ENCODE peak calls at places on chromosomes 12 and 14, in ten cellular contexts. One of them, this sample, is unnamed.
A peak's percentile ranks its signal among the peaks of the same experiment; 100 is the strongest.

GRCh38 chr12:125861299-125862281 is 796.4 kb downstream of the AACS start:
- DNase-seq in neuronal stem cell: no peak
- DNase-seq in IMR-90: no peak
- DNase-seq in suprapubic skin: no peak
- DNase-seq in psoas muscle: peak; percentile 56
- DNase-seq in body of pancreas: peak; percentile 95
- DNase-seq in mammary epithelial cell: no peak
- DNase-seq in PC-9: peak; percentile 2
- DNase-seq in HCT116: no peak
- DNase-seq in brain microvascular endothelial cell: no peak
- DNase-seq in this sample: no peak

GRCh38 chr14:106879241-106879640 is 1352.9 kb downstream of the TMEM121 start:
- DNase-seq in neuronal stem cell: no peak
- DNase-seq in IMR-90: no peak
- DNase-seq in suprapubic skin: no peak
- DNase-seq in psoas muscle: no peak
- DNase-seq in body of pancreas: peak; percentile 40
- DNase-seq in mammary epithelial cell: peak; percentile 48
- DNase-seq in PC-9: peak; percentile 20
- DNase-seq in HCT116: peak; percentile 10
- DNase-seq in brain microvascular endothelial cell: no peak
- DNase-seq in this sample: peak; percentile 84

GRCh38 chr12:6443361-6443983 is 1.3 kb upstream of the CD27 start:
- DNase-seq in neuronal stem cell: no peak
- DNase-seq in IMR-90: no peak
- DNase-seq in suprapubic skin: no peak
- DNase-seq in psoas muscle: no peak
- DNase-seq in body of pancreas: no peak
- DNase-seq in mammary epithelial cell: no peak
- DNase-seq in PC-9: no peak
- DNase-seq in HCT116: no peak
- DNase-seq in brain microvascular endothelial cell: no peak
- DNase-seq in this sample: no peak

GRCh38 chr14:96754845-96755184 is 42.4 kb upstream of the VRK1 start:
- DNase-seq in neuronal stem cell: peak; percentile 37
- DNase-seq in IMR-90: no peak
- DNase-seq in suprapubic skin: no peak
- DNase-seq in psoas muscle: no peak
- DNase-seq in body of pancreas: no peak
- DNase-seq in mammary epithelial cell: no peak
- DNase-seq in PC-9: no peak
- DNase-seq in HCT116: no peak
- DNase-seq in brain microvascular endothelial cell: no peak
- DNase-seq in this sample: no peak

GRCh38 chr12:33752854-33753253 is 269.4 kb upstream of the ALG10 start:
- DNase-seq in neuronal stem cell: no peak
- DNase-seq in IMR-90: no peak
- DNase-seq in suprapubic skin: no peak
- DNase-seq in psoas muscle: no peak
- DNase-seq in body of pancreas: no peak
- DNase-seq in mammary epithelial cell: peak; percentile 71
- DNase-seq in PC-9: peak; percentile 6
- DNase-seq in HCT116: no peak
- DNase-seq in brain microvascular endothelial cell: no peak
- DNase-seq in this sample: no peak

GRCh38 chr12:23083267-23083666 is 458.3 kb downstream of the ETNK1 start:
- DNase-seq in neuronal stem cell: no peak
- DNase-seq in IMR-90: peak; percentile 92
- DNase-seq in suprapubic skin: no peak
- DNase-seq in psoas muscle: no peak
- DNase-seq in body of pancreas: no peak
- DNase-seq in mammary epithelial cell: peak; percentile 93
- DNase-seq in PC-9: no peak
- DNase-seq in HCT116: no peak
- DNase-seq in brain microvascular endothelial cell: peak; percentile 97
- DNase-seq in this sample: no peak

GRCh38 chr12:18888062-18888461 is 150.1 kb downstream of the CAPZA3 start:
- DNase-seq in neuronal stem cell: no peak
- DNase-seq in IMR-90: no peak
- DNase-seq in suprapubic skin: no peak
- DNase-seq in psoas muscle: no peak
- DNase-seq in body of pancreas: no peak
- DNase-seq in mammary epithelial cell: no peak
- DNase-seq in PC-9: no peak
- DNase-seq in HCT116: no peak
- DNase-seq in brain microvascular endothelial cell: no peak
- DNase-seq in this sample: no peak

GRCh38 chr14:96104469-96105057 is 65.4 kb downstream of the C14orf132 start:
- DNase-seq in neuronal stem cell: no peak
- DNase-seq in IMR-90: peak; percentile 100
- DNase-seq in suprapubic skin: peak; percentile 93
- DNase-seq in psoas muscle: peak; percentile 88
- DNase-seq in body of pancreas: peak; percentile 88
- DNase-seq in mammary epithelial cell: peak; percentile 98
- DNase-seq in PC-9: peak; percentile 17
- DNase-seq in HCT116: no peak
- DNase-seq in brain microvascular endothelial cell: peak; percentile 95
- DNase-seq in this sample: peak; percentile 40

DNA sequence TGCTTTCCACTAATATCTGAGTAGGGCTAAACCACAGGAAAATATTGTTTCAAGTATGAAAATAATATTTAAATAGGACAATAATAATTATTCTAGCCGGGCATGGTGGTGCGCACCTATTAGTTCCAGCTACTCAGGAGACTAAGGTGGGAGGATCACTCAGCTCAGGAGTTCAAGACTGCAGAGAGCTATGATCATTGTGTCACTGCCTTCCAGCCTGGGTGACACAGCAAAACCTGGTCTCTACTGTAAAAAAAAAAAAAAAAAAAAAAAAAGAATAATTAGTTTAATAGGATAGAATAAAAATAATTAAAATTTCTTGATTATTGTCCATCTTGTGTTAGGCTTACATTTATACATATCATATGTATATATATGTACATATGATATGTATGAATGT is 38.5 kb upstream of the BAZ1A start:
- DNase-seq in neuronal stem cell: no peak
- DNase-seq in IMR-90: no peak
- DNase-seq in suprapubic skin: no peak
- DNase-seq in psoas muscle: no peak
- DNase-seq in body of pancreas: no peak
- DNase-seq in mammary epithelial cell: no peak
- DNase-seq in PC-9: no peak
- DNase-seq in HCT116: no peak
- DNase-seq in brain microvascular endothelial cell: no peak
- DNase-seq in this sample: no peak
- H3K4me3 ChIP-seq in neuronal stem cell: no peak overlapping the region
- H3K4me3 ChIP-seq in IMR-90: no peak overlapping the region
- H3K4me3 ChIP-seq in suprapubic skin: no peak overlapping the region
- H3K4me3 ChIP-seq in psoas muscle: no peak overlapping the region
- H3K4me3 ChIP-seq in body of pancreas: no peak overlapping the region
- H3K4me3 ChIP-seq in mammary epithelial cell: no peak overlapping the region
- H3K4me3 ChIP-seq in PC-9: no peak overlapping the region
- H3K4me3 ChIP-seq in HCT116: no peak overlapping the region
- H3K4me3 ChIP-seq in brain microvascular endothelial cell: no peak overlapping the region
- H3K4me3 ChIP-seq in this sample: no peak overlapping the region

GRCh38 chr14:89990218-89990617 is 34.5 kb downstream of the TDP1 start:
- DNase-seq in neuronal stem cell: no peak
- DNase-seq in IMR-90: no peak
- DNase-seq in suprapubic skin: no peak
- DNase-seq in psoas muscle: no peak
- DNase-seq in body of pancreas: no peak
- DNase-seq in mammary epithelial cell: no peak
- DNase-seq in PC-9: no peak
- DNase-seq in HCT116: no peak
- DNase-seq in brain microvascular endothelial cell: no peak
- DNase-seq in this sample: no peak

GRCh38 chr14:89990623-89991275 is 35.0 kb downstream of the TDP1 start:
- DNase-seq in neuronal stem cell: no peak
- DNase-seq in IMR-90: no peak
- DNase-seq in suprapubic skin: no peak
- DNase-seq in psoas muscle: no peak
- DNase-seq in body of pancreas: no peak
- DNase-seq in mammary epithelial cell: no peak
- DNase-seq in PC-9: no peak
- DNase-seq in HCT116: no peak
- DNase-seq in brain microvascular endothelial cell: no peak
- DNase-seq in this sample: no peak

GRCh38 chr14:89996963-89997362 is 41.2 kb downstream of the TDP1 start:
- DNase-seq in neuronal stem cell: no peak
- DNase-seq in IMR-90: no peak
- DNase-seq in suprapubic skin: no peak
- DNase-seq in psoas muscle: no peak
- DNase-seq in body of pancreas: no peak
- DNase-seq in mammary epithelial cell: no peak
- DNase-seq in PC-9: no peak
- DNase-seq in HCT116: no peak
- DNase-seq in brain microvascular endothelial cell: no peak
- DNase-seq in this sample: no peak

GRCh38 chr14:89988787-89989186 is 33.1 kb downstream of the TDP1 start:
- DNase-seq in neuronal stem cell: no peak
- DNase-seq in IMR-90: no peak
- DNase-seq in suprapubic skin: no peak
- DNase-seq in psoas muscle: no peak
- DNase-seq in body of pancreas: no peak
- DNase-seq in mammary epithelial cell: no peak
- DNase-seq in PC-9: no peak
- DNase-seq in HCT116: no peak
- DNase-seq in brain microvascular endothelial cell: no peak
- DNase-seq in this sample: no peak

GRCh38 chr14:89992273-89992672 is 36.5 kb downstream of the TDP1 start:
- DNase-seq in neuronal stem cell: no peak
- DNase-seq in IMR-90: no peak
- DNase-seq in suprapubic skin: no peak
- DNase-seq in psoas muscle: no peak
- DNase-seq in body of pancreas: no peak
- DNase-seq in mammary epithelial cell: no peak
- DNase-seq in PC-9: no peak
- DNase-seq in HCT116: no peak
- DNase-seq in brain microvascular endothelial cell: no peak
- DNase-seq in this sample: no peak
- H3K36me3 ChIP-seq in neuronal stem cell: peaks cover 100% of the 10 kb centered on the region
- H3K36me3 ChIP-seq in IMR-90: peaks cover 21% of the 10 kb centered on the region
- H3K36me3 ChIP-seq in suprapubic skin: peaks cover 60% of the 10 kb centered on the region
- H3K36me3 ChIP-seq in psoas muscle: peaks cover 82% of the 10 kb centered on the region
- H3K36me3 ChIP-seq in body of pancreas: no peaks in the 10 kb centered on the region
- H3K36me3 ChIP-seq in mammary epithelial cell: peaks cover 11% of the 10 kb centered on the region
- H3K36me3 ChIP-seq in PC-9: peaks cover 3% of the 10 kb centered on the region
- H3K36me3 ChIP-seq in HCT116: peaks cover 15% of the 10 kb centered on the region
- H3K36me3 ChIP-seq in brain microvascular endothelial cell: peaks cover 38% of the 10 kb centered on the region
- H3K36me3 ChIP-seq in this sample: no peaks in the 10 kb centered on the region

DNA sequence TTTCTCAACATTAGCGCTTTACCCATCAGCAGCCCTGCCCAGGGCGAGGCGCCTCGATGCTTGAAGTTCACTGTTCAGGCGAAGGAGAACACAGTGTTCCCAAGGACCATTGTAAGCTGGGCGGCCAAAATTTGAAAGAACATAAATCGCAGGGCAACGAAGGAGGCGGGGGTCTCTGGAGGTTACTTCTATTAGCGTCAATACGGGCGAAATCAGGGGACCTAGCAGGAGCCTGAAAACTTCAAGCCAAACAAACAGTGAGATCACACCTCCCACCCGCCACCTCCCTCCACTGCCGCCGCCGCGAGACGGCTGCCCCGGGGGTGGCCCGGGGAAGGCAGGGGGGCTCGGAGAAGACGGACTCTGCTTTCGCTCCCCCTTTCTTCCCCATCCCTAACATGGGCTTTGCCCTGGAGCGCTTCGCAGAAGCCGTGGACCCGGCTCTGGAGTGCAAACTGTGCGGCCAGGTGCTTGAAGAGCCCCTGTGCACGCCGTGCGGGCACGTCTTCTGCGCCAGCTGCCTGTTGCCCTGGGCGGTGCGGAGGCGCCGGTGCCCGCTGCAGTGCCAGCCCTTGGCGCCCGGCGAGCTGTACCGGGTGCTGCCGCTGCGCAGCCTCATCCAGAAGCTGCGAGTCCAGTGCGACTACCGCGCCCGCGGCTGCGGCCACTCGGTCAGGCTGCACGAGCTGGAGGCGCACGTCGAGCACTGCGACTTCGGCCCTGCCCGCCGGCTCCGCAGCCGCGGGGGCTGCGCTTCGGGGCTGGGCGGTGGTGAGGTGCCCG is at the start of gene PDZRN4:
- DNase-seq in neuronal stem cell: peak; percentile 33
- DNase-seq in IMR-90: no peak
- DNase-seq in suprapubic skin: peak; percentile 80
- DNase-seq in psoas muscle: peak; percentile 16
- DNase-seq in body of pancreas: no peak
- DNase-seq in mammary epithelial cell: peak; percentile 3
- DNase-seq in PC-9: no peak
- DNase-seq in HCT116: no peak
- DNase-seq in brain microvascular endothelial cell: no peak
- DNase-seq in this sample: no peak
- H3K4me3 ChIP-seq in neuronal stem cell: peak within 1 kb of the TSS; percentile 20
- H3K4me3 ChIP-seq in IMR-90: no peak within 1 kb of the TSS
- H3K4me3 ChIP-seq in suprapubic skin: peak within 1 kb of the TSS; percentile 57
- H3K4me3 ChIP-seq in psoas muscle: peak within 1 kb of the TSS; percentile 51
- H3K4me3 ChIP-seq in body of pancreas: no peak within 1 kb of the TSS
- H3K4me3 ChIP-seq in mammary epithelial cell: peak within 1 kb of the TSS; percentile 13
- H3K4me3 ChIP-seq in PC-9: no peak within 1 kb of the TSS
- H3K4me3 ChIP-seq in HCT116: no peak within 1 kb of the TSS
- H3K4me3 ChIP-seq in brain microvascular endothelial cell: peak within 1 kb of the TSS; percentile 18
- H3K4me3 ChIP-seq in this sample: no peak within 1 kb of the TSS

GRCh38 chr14:52013984-52014600 is 24.7 kb downstream of the RTRAF start:
- DNase-seq in neuronal stem cell: no peak
- DNase-seq in IMR-90: no peak
- DNase-seq in suprapubic skin: no peak
- DNase-seq in psoas muscle: no peak
- DNase-seq in body of pancreas: no peak
- DNase-seq in mammary epithelial cell: no peak
- DNase-seq in PC-9: no peak
- DNase-seq in HCT116: no peak
- DNase-seq in brain microvascular endothelial cell: no peak
- DNase-seq in this sample: peak; percentile 39

GRCh38 chr14:52014601-52015267 is 25.4 kb downstream of the RTRAF start:
- DNase-seq in neuronal stem cell: no peak
- DNase-seq in IMR-90: no peak
- DNase-seq in suprapubic skin: no peak
- DNase-seq in psoas muscle: no peak
- DNase-seq in body of pancreas: no peak
- DNase-seq in mammary epithelial cell: no peak
- DNase-seq in PC-9: no peak
- DNase-seq in HCT116: no peak
- DNase-seq in brain microvascular endothelial cell: no peak
- DNase-seq in this sample: no peak

GRCh38 chr14:52010173-52010693 is 20.9 kb downstream of the RTRAF start:
- DNase-seq in neuronal stem cell: no peak
- DNase-seq in IMR-90: no peak
- DNase-seq in suprapubic skin: no peak
- DNase-seq in psoas muscle: no peak
- DNase-seq in body of pancreas: no peak
- DNase-seq in mammary epithelial cell: no peak
- DNase-seq in PC-9: no peak
- DNase-seq in HCT116: no peak
- DNase-seq in brain microvascular endothelial cell: no peak
- DNase-seq in this sample: no peak

GRCh38 chr14:52011557-52011956 is 22.2 kb downstream of the RTRAF start:
- DNase-seq in neuronal stem cell: no peak
- DNase-seq in IMR-90: no peak
- DNase-seq in suprapubic skin: no peak
- DNase-seq in psoas muscle: no peak
- DNase-seq in body of pancreas: no peak
- DNase-seq in mammary epithelial cell: no peak
- DNase-seq in PC-9: no peak
- DNase-seq in HCT116: no peak
- DNase-seq in brain microvascular endothelial cell: no peak
- DNase-seq in this sample: no peak

GRCh38 chr14:52012635-52013034 is 23.3 kb downstream of the RTRAF start:
- DNase-seq in neuronal stem cell: no peak
- DNase-seq in IMR-90: no peak
- DNase-seq in suprapubic skin: no peak
- DNase-seq in psoas muscle: peak; percentile 62
- DNase-seq in body of pancreas: peak; percentile 61
- DNase-seq in mammary epithelial cell: no peak
- DNase-seq in PC-9: no peak
- DNase-seq in HCT116: no peak
- DNase-seq in brain microvascular endothelial cell: no peak
- DNase-seq in this sample: peak; percentile 21
- H3K36me3 ChIP-seq in neuronal stem cell: peaks cover 55% of the 10 kb centered on the region
- H3K36me3 ChIP-seq in IMR-90: peaks cover 81% of the 10 kb centered on the region
- H3K36me3 ChIP-seq in suprapubic skin: peaks cover 42% of the 10 kb centered on the region
- H3K36me3 ChIP-seq in psoas muscle: peaks cover 42% of the 10 kb centered on the region
- H3K36me3 ChIP-seq in body of pancreas: no peaks in the 10 kb centered on the region
- H3K36me3 ChIP-seq in mammary epithelial cell: peaks cover 19% of the 10 kb centered on the region
- H3K36me3 ChIP-seq in PC-9: peaks cover 22% of the 10 kb centered on the region
- H3K36me3 ChIP-seq in HCT116: peaks cover 40% of the 10 kb centered on the region
- H3K36me3 ChIP-seq in brain microvascular endothelial cell: peaks cover 74% of the 10 kb centered on the region
- H3K36me3 ChIP-seq in this sample: peaks cover 4% of the 10 kb centered on the region

This sample was measured in Caco-2.